ENCODE peak calls at places on chromosome 13, in nine cellular contexts. X, F, C, Q, D, L, B, S and Z are unnamed samples.

GRCh38 chr13:109012115-109012514 is 382.7 kb downstream of the MYO16 start:
- DNase-seq in X (no peak), F (no peak), C (no peak), Q (no peak), D (no peak), L (no peak), B (no peak), S (no peak), Z (no peak)

GRCh38 chr13:87311165-87311564 is 360.0 kb upstream of the SLITRK5 start:
- DNase-seq in X (no peak), F (no peak), C (no peak), Q (no peak), D (no peak), L (no peak), B (no peak), S (no peak), Z (no peak)

GRCh38 chr13:66700336-66700735 is 529.8 kb downstream of the PCDH9 start:
- DNase-seq in X (no peak), F (no peak), C (no peak), Q (no peak), D (no peak), L (no peak), B (no peak), S (no peak), Z (no peak)

GRCh38 chr13:43877788-43878187 is 1.8 kb downstream of the CCDC122 start:
- DNase-seq in X (no peak), F (no peak), C (no peak), Q (no peak), D (no peak), L (no peak), B (no peak), S (no peak), Z (no peak)

GRCh38 chr13:76884167-76884566 is 2.0 kb downstream of the KCTD12 start:
- DNase-seq in X (no peak), F (peak), C (no peak), Q (peak), D (peak), L (peak), B (no peak), S (no peak), Z (no peak)

GRCh38 chr13:112209266-112209665 is 142.3 kb downstream of the SOX1 start:
- DNase-seq in X (no peak), F (no peak), C (no peak), Q (no peak), D (no peak), L (no peak), B (no peak), S (no peak), Z (no peak)

GRCh38 chr13:112356190-112356589 is 20.0 kb upstream of the SPACA7 start:
- DNase-seq in X (no peak), F (no peak), C (no peak), Q (no peak), D (no peak), L (no peak), B (no peak), S (no peak), Z (no peak)

GRCh38 chr13:51518847-51519246 is 65.4 kb upstream of the WDFY2 start:
- DNase-seq in X (no peak), F (no peak), C (no peak), Q (no peak), D (no peak), L (no peak), B (no peak), S (no peak), Z (no peak)

GRCh38 chr13:105334211-105334610 is 1201.3 kb downstream of the EFNB2 start:
- DNase-seq in X (no peak), F (no peak), C (no peak), Q (no peak), D (no peak), L (no peak), B (no peak), S (no peak), Z (no peak)

GRCh38 chr13:25847145-25847544 is 204.7 kb downstream of the SHISA2 start:
- DNase-seq in X (no peak), F (no peak), C (no peak), Q (no peak), D (no peak), L (no peak), B (no peak), S (no peak), Z (no peak)

GRCh38 chr13:112733112-112733511 is 43.3 kb downstream of the ATP11A start:
- DNase-seq in X (no peak), F (no peak), C (peak), Q (no peak), D (no peak), L (no peak), B (no peak), S (no peak), Z (no peak)

GRCh38 chr13:50512602-50513527 is 330.6 kb downstream of the DLEU7 start:
- DNase-seq in X (peak), F (peak), C (peak), Q (peak), D (peak), L (peak), B (no peak), S (peak), Z (no peak)

GRCh38 chr13:52447354-52447753 is 3.1 kb downstream of the VPS36 start:
- DNase-seq in X (no peak), F (no peak), C (no peak), Q (no peak), D (no peak), L (no peak), B (no peak), S (no peak), Z (no peak)

GRCh38 chr13:26872444-26873173 is 112.0 kb upstream of the GPR12 start:
- DNase-seq in X (peak), F (no peak), C (no peak), Q (peak), D (no peak), L (peak), B (peak), S (no peak), Z (no peak)

GRCh38 chr13:95564948-95565347 is 12.4 kb downstream of the CLDN10 start:
- DNase-seq in X (no peak), F (no peak), C (no peak), Q (no peak), D (no peak), L (no peak), B (no peak), S (no peak), Z (no peak)

GRCh38 chr13:110348751-110349150 is 41.7 kb downstream of the COL4A2 start:
- DNase-seq in X (no peak), F (no peak), C (no peak), Q (no peak), D (no peak), L (no peak), B (no peak), S (no peak), Z (no peak)

GRCh38 chr13:73937420-73937819 is 196.8 kb downstream of the KLF12 start:
- DNase-seq in X (no peak), F (no peak), C (no peak), Q (no peak), D (no peak), L (no peak), B (no peak), S (no peak), Z (no peak)

GRCh38 chr13:108409735-108410134 is 140.2 kb downstream of the TNFSF13B start:
- DNase-seq in X (no peak), F (no peak), C (no peak), Q (no peak), D (no peak), L (no peak), B (no peak), S (no peak), Z (no peak)

GRCh38 chr13:110254151-110254679 is 52.7 kb downstream of the COL4A1 start:
- DNase-seq in X (no peak), F (no peak), C (no peak), Q (no peak), D (no peak), L (no peak), B (no peak), S (no peak), Z (no peak)

GRCh38 chr13:106415971-106416370 is 119.5 kb downstream of the EFNB2 start:
- DNase-seq in X (no peak), F (no peak), C (no peak), Q (no peak), D (no peak), L (no peak), B (no peak), S (no peak), Z (no peak)

GRCh38 chr13:59722580-59722900 is 441.2 kb downstream of the DIAPH3 start:
- DNase-seq in X (no peak), F (no peak), C (no peak), Q (peak), D (no peak), L (no peak), B (no peak), S (no peak), Z (no peak)

GRCh38 chr13:29994911-29995601 is 144.6 kb upstream of the UBL3 start:
- DNase-seq in X (peak), F (no peak), C (no peak), Q (no peak), D (peak), L (no peak), B (no peak), S (no peak), Z (no peak)

GRCh38 chr13:22927008-22927393 is 253.8 kb upstream of the SGCG start:
- DNase-seq in X (no peak), F (no peak), C (no peak), Q (no peak), D (no peak), L (no peak), B (no peak), S (no peak), Z (no peak)

GRCh38 chr13:82654851-82655517 is 1227.3 kb downstream of the SLITRK1 start:
- DNase-seq in X (peak), F (peak), C (peak), Q (peak), D (no peak), L (peak), B (no peak), S (no peak), Z (no peak)

GRCh38 chr13:32515246-32515645 is 23.3 kb downstream of the N4BP2L2 start:
- DNase-seq in X (no peak), F (no peak), C (peak), Q (no peak), D (no peak), L (no peak), B (no peak), S (no peak), Z (no peak)

GRCh38 chr13:28333204-28333900 is 161.6 kb downstream of the FLT1 start:
- DNase-seq in X (no peak), F (no peak), C (no peak), Q (no peak), D (no peak), L (no peak), B (no peak), S (no peak), Z (no peak)

GRCh38 chr13:28327761-28328607 is 166.9 kb downstream of the FLT1 start:
- DNase-seq in X (no peak), F (no peak), C (no peak), Q (no peak), D (no peak), L (no peak), B (no peak), S (no peak), Z (no peak)

GRCh38 chr13:28325022-28325421 is 169.9 kb downstream of the FLT1 start:
- DNase-seq in X (no peak), F (no peak), C (no peak), Q (no peak), D (no peak), L (no peak), B (no peak), S (no peak), Z (no peak)

GRCh38 chr13:28326081-28326480 is 168.8 kb downstream of the FLT1 start:
- DNase-seq in X (no peak), F (no peak), C (no peak), Q (no peak), D (no peak), L (no peak), B (no peak), S (no peak), Z (no peak)

GRCh38 chr13:28329395-28330158 is 165.4 kb downstream of the FLT1 start:
- DNase-seq in X (peak), F (no peak), C (no peak), Q (no peak), D (peak), L (no peak), B (no peak), S (no peak), Z (no peak)
- TF ChIP-seq POLR2A in X (no peak), F (no peak), C (no peak), Q (no peak), D (no peak), L (no peak), B (no peak), S (no peak), Z (no peak)

DNA sequence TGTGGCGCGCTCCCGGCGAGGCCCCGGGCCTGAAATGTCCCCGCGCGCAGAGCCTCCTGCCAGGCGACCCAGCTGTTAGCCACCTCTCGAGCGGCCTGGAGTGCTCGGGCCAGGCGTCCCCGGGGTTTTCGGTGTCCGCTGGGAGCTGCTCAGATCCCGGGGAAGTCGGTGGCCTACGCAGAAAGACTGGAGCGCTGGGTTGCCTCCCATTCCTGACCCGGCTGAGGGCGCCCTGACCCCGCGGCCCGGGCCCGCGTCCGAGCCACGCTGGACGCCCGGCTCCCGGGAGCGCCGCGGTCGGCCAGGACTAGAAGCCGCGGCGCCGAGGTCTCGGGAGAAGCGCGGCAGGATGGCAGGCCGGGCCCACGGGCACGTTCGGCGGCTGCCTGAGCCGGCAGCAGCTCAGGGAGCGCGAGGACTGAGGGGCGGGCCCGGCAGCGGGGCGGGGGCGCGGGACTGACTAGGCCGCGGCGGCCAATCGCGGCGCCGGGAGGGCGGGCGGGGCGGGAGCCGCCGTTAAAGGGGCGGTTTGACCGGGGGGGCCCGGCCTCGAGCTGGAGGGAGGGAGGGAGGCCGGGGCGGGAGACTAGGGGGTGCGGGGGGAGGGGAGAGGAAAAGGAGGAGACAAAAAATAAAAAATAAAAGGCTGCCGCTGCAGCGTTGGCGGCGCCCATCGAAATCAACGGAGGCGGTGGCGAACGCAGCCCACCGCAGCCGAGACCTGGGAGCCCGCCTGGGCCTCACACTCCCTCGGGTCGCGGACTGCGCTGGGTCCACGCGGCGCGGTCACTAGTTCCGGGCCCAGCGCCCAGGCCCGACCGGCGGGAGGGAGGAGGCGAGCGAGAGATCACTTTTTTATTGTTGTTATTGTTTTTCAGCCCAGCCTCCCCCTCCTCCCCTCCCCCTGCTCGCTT is 1.1 kb upstream of the ZIC2 start:
- DNase-seq in X (no peak), F (no peak), C (peak), Q (no peak), D (no peak), L (peak), B (peak), S (peak), Z (no peak)
- TF ChIP-seq POLR2A in X (no peak), F (no peak), C (no peak), Q (no peak), D (no peak), L (no peak), B (peak), S (no peak), Z (no peak)

DNA sequence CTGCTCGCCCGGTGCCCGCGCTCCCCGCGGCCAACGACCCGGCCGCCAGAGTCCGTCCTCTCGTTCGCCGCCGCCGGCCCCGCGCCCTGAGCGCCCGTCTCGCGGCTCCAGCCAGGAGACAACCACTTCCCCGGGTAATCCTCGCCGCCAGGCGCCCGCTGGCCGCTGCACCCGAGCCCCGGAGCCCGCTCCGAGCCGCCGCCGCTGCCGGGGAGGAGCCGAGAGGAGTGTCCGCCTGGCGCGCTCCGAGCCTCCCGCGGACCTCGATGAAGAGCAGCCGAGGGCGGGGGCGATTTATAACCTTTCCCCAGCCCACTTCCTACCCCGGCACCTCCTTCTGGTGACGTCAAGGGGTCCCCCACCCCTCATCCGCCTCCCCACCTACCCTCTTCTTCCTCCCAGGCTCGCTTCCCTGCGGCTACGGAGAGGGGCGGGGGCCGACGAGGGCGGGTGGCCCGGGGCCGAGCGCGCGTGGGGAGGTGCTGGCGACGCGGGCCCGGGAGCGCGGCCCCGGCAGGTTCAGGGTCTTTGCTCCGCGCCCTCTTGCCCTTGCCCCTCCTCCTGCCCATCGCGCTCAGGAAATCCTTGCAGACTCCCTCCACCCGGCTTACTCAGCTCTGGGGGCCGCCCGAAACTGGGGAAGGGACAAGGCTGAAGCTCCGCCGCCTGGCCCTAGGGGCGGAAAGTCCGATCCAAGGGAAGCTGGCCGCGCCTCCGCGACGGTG is at the start of gene FLT1:
- DNase-seq in X (no peak), F (no peak), C (peak), Q (peak), D (peak), L (no peak), B (no peak), S (peak), Z (no peak)
- TF ChIP-seq POLR2A in X (no peak), F (peak), C (peak), Q (peak), D (peak), L (no peak), B (no peak), S (no peak), Z (peak)

GRCh38 chr13:40993987-40994386 is 25.1 kb downstream of the ELF1 start:
- DNase-seq in X (no peak), F (no peak), C (no peak), Q (no peak), D (no peak), L (no peak), B (peak), S (no peak), Z (no peak)
- TF ChIP-seq POLR2A in X (no peak), F (no peak), C (no peak), Q (no peak), D (no peak), L (no peak), B (no peak), S (no peak), Z (no peak)

GRCh38 chr13:85828094-85828684 is 29.0 kb upstream of the SLITRK6 start:
- DNase-seq in X (no peak), F (no peak), C (no peak), Q (no peak), D (no peak), L (no peak), B (peak), S (no peak), Z (no peak)

DNA sequence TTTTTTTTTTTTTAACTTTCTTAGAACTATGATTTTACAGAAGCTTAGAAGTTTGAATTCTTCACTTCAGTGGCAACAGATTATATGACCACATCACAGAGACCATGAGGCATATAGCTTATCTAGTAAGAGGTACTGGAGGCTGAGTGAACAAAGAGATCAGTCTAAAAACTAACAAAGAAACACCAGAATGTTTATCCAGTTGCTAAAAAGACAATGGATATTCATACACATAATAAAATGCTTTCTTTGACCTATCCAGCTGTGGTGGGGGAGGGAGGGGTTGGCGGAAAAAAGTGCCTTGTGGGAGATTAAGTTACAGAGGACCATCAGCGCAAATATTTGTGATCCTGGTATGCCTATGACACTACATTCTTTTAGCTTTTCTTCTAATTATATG is 34.7 kb upstream of the SLITRK6 start:
- DNase-seq in X (no peak), F (no peak), C (no peak), Q (no peak), D (no peak), L (no peak), B (no peak), S (no peak), Z (no peak)
- TF ChIP-seq POLR2A in X (no peak), F (no peak), C (no peak), Q (no peak), D (no peak), L (no peak), B (no peak), S (no peak), Z (no peak)

GRCh38 chr13:91358384-91358776 is 10.9 kb downstream of the MIR17HG start:
- DNase-seq in X (no peak), F (no peak), C (no peak), Q (no peak), D (no peak), L (no peak), B (no peak), S (no peak), Z (no peak)

GRCh38 chr13:91360246-91360751 is 12.8 kb downstream of the MIR17HG start:
- DNase-seq in X (no peak), F (no peak), C (no peak), Q (no peak), D (no peak), L (no peak), B (no peak), S (no peak), Z (no peak)

GRCh38 chr13:91359071-91359470 is 11.6 kb downstream of the MIR17HG start:
- DNase-seq in X (no peak), F (no peak), C (no peak), Q (no peak), D (no peak), L (no peak), B (no peak), S (no peak), Z (no peak)

GRCh38 chr13:91357613-91358383 is 10.3 kb downstream of the MIR17HG start:
- DNase-seq in X (no peak), F (no peak), C (no peak), Q (no peak), D (no peak), L (no peak), B (no peak), S (no peak), Z (no peak)

GRCh38 chr13:91359566-91359965 is 12.1 kb downstream of the MIR17HG start:
- DNase-seq in X (no peak), F (no peak), C (no peak), Q (no peak), D (no peak), L (no peak), B (no peak), S (no peak), Z (no peak)
- TF ChIP-seq POLR2A in X (no peak), F (no peak), C (no peak), Q (no peak), D (no peak), L (no peak), B (no peak), S (no peak), Z (no peak)

DNA sequence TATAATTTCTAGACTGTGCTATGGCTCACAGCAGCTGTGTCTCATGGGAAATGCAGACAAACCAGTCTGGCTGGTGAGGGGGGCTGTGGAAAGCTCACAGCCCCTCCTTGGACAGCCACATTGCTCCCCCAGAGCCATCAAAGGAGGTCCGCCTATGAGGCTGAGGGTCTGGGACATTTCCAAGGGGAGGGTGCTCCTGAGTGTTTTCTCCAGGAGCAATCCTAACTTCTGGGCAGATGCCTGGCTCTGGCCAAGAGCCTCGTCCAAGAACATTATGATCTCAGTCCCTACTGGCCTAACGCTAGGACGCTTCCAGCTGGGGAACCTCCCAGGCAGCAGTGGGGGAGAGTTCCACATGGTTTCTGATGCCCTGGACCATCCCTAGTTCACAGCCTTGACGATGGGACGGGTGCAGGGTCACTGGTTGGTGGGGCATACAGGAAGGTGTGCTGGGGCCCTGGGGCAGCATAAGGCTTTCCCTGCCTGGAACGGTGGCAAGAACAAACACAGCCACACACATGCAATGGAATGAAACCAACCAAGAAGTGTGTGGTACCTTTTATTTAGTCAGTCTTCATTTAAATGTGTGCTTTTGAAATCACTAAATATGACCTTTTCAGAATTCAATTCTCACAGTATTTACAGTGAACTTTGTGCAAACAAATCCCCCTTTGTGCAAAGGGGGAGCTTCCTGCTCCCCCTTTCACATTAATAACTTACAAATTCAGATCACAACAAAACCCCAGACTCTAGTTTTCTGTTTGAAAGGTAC is 60.6 kb downstream of the CDADC1 start:
- DNase-seq in X (peak), F (peak), C (peak), Q (peak), D (peak), L (peak), B (no peak), S (no peak), Z (peak)
- TF ChIP-seq POLR2A in X (no peak), F (peak), C (no peak), Q (no peak), D (peak), L (no peak), B (no peak), S (no peak), Z (no peak)